ENCODE peak calls at places on chromosomes 6 and 20, in six cellular contexts. O is neural progenitor cell, X is fibroblast of lung, B is left ventricle myocardium inferior, P is left lung, T is transverse colon. K is an unnamed sample.
A peak's percentile ranks its signal among the peaks of the same experiment; 100 is the strongest.

GRCh38 chr6:57305754-57306153 is 11.7 kb upstream of the PRIM2 start:
- DNase-seq in O (no peak), X (peak; percentile 42), B (no peak), P (no peak), T (no peak), K (no peak)

GRCh38 chr6:143872211-143872610 is 7.9 kb downstream of the ZC2HC1B start:
- DNase-seq in O (no peak), X (peak; percentile 17), B (no peak), P (no peak), T (no peak), K (no peak)

GRCh38 chr6:54515713-54516112 is 207.5 kb downstream of the TINAG start:
- DNase-seq in O (no peak), X (no peak), B (no peak), P (no peak), T (no peak), K (peak; percentile 59)

GRCh38 chr6:111721677-111722219 is 116.1 kb upstream of the TRAF3IP2 start:
- DNase-seq in O (peak; percentile 42), X (peak; percentile 73), B (no peak), P (no peak), T (no peak), K (peak; percentile 26)

GRCh38 chr6:35181933-35182612 is 31.7 kb upstream of the SCUBE3 start:
- DNase-seq in O (peak; percentile 32), X (peak; percentile 85), B (peak; percentile 57), P (peak; percentile 82), T (peak; percentile 58), K (peak; percentile 76)

GRCh38 chr6:1406306-1407058 is 17.1 kb downstream of the FOXF2 start:
- DNase-seq in O (no peak), X (peak; percentile 83), B (no peak), P (no peak), T (no peak), K (no peak)

GRCh38 chr6:149271348-149272340 is 45.9 kb upstream of the TAB2 start:
- DNase-seq in O (no peak), X (no peak), B (no peak), P (no peak), T (peak; percentile 28), K (no peak)

GRCh38 chr20:58073945-58074920 is 154.2 kb downstream of the ANKRD60 start:
- DNase-seq in O (no peak), X (peak; percentile 1), B (no peak), P (no peak), T (no peak), K (no peak)

GRCh38 chr6:15501806-15502450 is 160.9 kb downstream of the DTNBP1 start:
- DNase-seq in O (no peak), X (peak; percentile 86), B (peak; percentile 55), P (peak; percentile 68), T (peak; percentile 18), K (no peak)

GRCh38 chr6:73263570-73263909 is 544 bp upstream of the KHDC1 start:
- DNase-seq in O (no peak), X (no peak), B (no peak), P (no peak), T (no peak), K (no peak)

GRCh38 chr6:43078651-43079050 is 2.5 kb downstream of the PTK7 start:
- DNase-seq in O (no peak), X (peak; percentile 82), B (no peak), P (no peak), T (no peak), K (no peak)

GRCh38 chr20:45826381-45827019 is 612 bp downstream of the TNNC2 start:
- DNase-seq in O (no peak), X (peak; percentile 58), B (no peak), P (no peak), T (no peak), K (no peak)

GRCh38 chr6:118660218-118660569 is 8.8 kb upstream of the CEP85L start:
- DNase-seq in O (no peak), X (no peak), B (no peak), P (no peak), T (no peak), K (no peak)

GRCh38 chr20:50366270-50367103 is 143.7 kb upstream of the PTPN1 start:
- DNase-seq in O (no peak), X (peak; percentile 95), B (no peak), P (no peak), T (peak; percentile 92), K (peak; percentile 51)

GRCh38 chr6:6006428-6007310 is at the start of gene NRN1:
- DNase-seq in O (peak; percentile 52), X (no peak), B (no peak), P (no peak), T (no peak), K (no peak)

GRCh38 chr6:15065603-15066002 is 180.3 kb upstream of the JARID2 start:
- DNase-seq in O (no peak), X (peak; percentile 84), B (no peak), P (no peak), T (no peak), K (peak; percentile 50)

GRCh38 chr20:31824554-31825313 is 5.6 kb downstream of the MYLK2 start:
- DNase-seq in O (no peak), X (no peak), B (no peak), P (no peak), T (no peak), K (no peak)

GRCh38 chr6:112525749-112526148 is 178.6 kb downstream of the RFPL4B start:
- DNase-seq in O (no peak), X (no peak), B (no peak), P (no peak), T (no peak), K (no peak)

GRCh38 chr6:152635949-152636674 is 1.1 kb downstream of the SYNE1 start:
- DNase-seq in O (peak; percentile 51), X (peak; percentile 21), B (peak; percentile 27), P (peak; percentile 89), T (no peak), K (peak; percentile 17)

GRCh38 chr6:79369026-79369425 is 134.5 kb upstream of the HMGN3 start:
- DNase-seq in O (no peak), X (no peak), B (no peak), P (no peak), T (no peak), K (no peak)

GRCh38 chr6:163813979-163814493 is 399.5 kb downstream of the QKI start:
- DNase-seq in O (no peak), X (no peak), B (no peak), P (no peak), T (no peak), K (no peak)

GRCh38 chr20:2124632-2125131 is 23.1 kb downstream of the STK35 start:
- DNase-seq in O (no peak), X (no peak), B (peak; percentile 37), P (no peak), T (no peak), K (no peak)

GRCh38 chr6:117448732-117449131 is 23.0 kb upstream of the ROS1 start:
- DNase-seq in O (no peak), X (peak; percentile 89), B (no peak), P (no peak), T (no peak), K (peak; percentile 94)
- H3K4me3 ChIP-seq in O (no peak overlapping the region), X (no peak overlapping the region), B (no peak overlapping the region), P (no peak overlapping the region), T (no peak overlapping the region), K (no peak overlapping the region)

GRCh38 chr20:1122388-1123315 is 4.2 kb downstream of the PSMF1 start:
- DNase-seq in O (no peak), X (peak; percentile 76), B (peak; percentile 32), P (peak; percentile 76), T (peak; percentile 39), K (peak; percentile 48)
- H3K36me3 ChIP-seq in O (no peaks in the 10 kb centered on the region), X (peaks cover 10% of the 10 kb centered on the region), B (peaks cover 32% of the 10 kb centered on the region), P (peaks cover 4% of the 10 kb centered on the region), T (peaks cover 27% of the 10 kb centered on the region), K (peaks cover 10% of the 10 kb centered on the region)

GRCh38 chr6:51812231-51812630 is 275.2 kb downstream of the PKHD1 start:
- DNase-seq in O (no peak), X (no peak), B (no peak), P (no peak), T (no peak), K (no peak)
- TF ChIP-seq CTCF in O (no peak), X (no peak), B (no peak), P (no peak), T (no peak), K (no peak)

GRCh38 chr6:168157272-168158007 is 78.4 kb upstream of the FRMD1 start:
- DNase-seq in O (peak; percentile 36), X (peak; percentile 35), B (no peak), P (no peak), T (no peak), K (peak; percentile 69)

GRCh38 chr6:168155821-168156741 is 77.1 kb upstream of the FRMD1 start:
- DNase-seq in O (no peak), X (no peak), B (no peak), P (no peak), T (no peak), K (no peak)

GRCh38 chr6:168155193-168155592 is 76.2 kb upstream of the FRMD1 start:
- DNase-seq in O (no peak), X (peak; percentile 12), B (no peak), P (no peak), T (no peak), K (peak; percentile 52)

GRCh38 chr6:168158280-168158979 is 79.4 kb upstream of the FRMD1 start:
- DNase-seq in O (no peak), X (no peak), B (no peak), P (no peak), T (no peak), K (no peak)

DNA sequence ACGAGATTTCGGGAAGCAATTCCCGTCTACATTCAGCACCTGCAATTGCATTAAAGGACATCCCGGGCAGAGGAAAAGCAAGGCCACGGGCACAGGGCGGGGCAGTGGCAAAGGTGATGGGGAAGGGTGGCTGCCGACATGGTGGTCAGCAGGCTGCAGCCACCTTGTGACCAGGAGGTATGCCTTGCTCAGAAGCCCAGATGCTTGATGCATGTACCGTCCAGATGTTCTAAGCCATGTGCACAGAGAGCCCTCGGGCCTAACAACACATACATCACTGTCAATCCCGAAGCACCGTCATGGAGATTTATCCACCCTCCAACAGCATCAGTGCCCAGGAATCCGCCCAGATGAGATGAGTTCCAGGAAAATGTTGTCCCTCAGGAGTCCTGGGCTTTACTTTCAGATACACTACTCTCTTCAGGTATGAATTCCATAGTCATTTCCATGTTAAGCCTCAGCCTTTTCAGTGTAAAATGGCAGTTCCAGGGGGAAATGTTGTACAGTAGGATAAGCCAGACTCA is 77.8 kb upstream of the FRMD1 start:
- DNase-seq in O (no peak), X (no peak), B (no peak), P (no peak), T (no peak), K (no peak)
- H3K4me3 ChIP-seq in O (no peak overlapping the region), X (no peak overlapping the region), B (no peak overlapping the region), P (no peak overlapping the region), T (no peak overlapping the region), K (no peak overlapping the region)

GRCh38 chr6:17768881-17769280 is 62.2 kb upstream of the NUP153 start:
- DNase-seq in O (no peak), X (no peak), B (no peak), P (no peak), T (no peak), K (peak; percentile 20)

GRCh38 chr6:17762651-17763050 is 55.9 kb upstream of the NUP153 start:
- DNase-seq in O (no peak), X (no peak), B (no peak), P (no peak), T (no peak), K (no peak)

GRCh38 chr6:17768388-17768787 is 61.7 kb upstream of the NUP153 start:
- DNase-seq in O (peak; percentile 52), X (peak; percentile 32), B (no peak), P (no peak), T (no peak), K (peak; percentile 21)
- H3K36me3 ChIP-seq in O (peaks cover 3% of the 10 kb centered on the region), X (peaks cover 18% of the 10 kb centered on the region), B (peaks cover 92% of the 10 kb centered on the region), P (no peaks in the 10 kb centered on the region), T (peaks cover 59% of the 10 kb centered on the region), K (peaks cover 20% of the 10 kb centered on the region)

K was measured in bronchial epithelial cell.